ENCODE peak calls at places on chromosomes 3 and 15, in seven cellular contexts. O is heart right ventricle, G is right lobe of liver, E is fibroblast of lung, N is SJCRH30, Z is pancreas, V is HAP-1. D is an unnamed sample.

GRCh38 chr15:50333229-50333628 is 21.8 kb downstream of the GABPB1 start:
- DNase-seq in N (no peak), E (no peak), G (no peak), O (no peak), V (no peak), Z (no peak), D (no peak)

GRCh38 chr3:126537730-126538281 is 13.9 kb downstream of the CHST13 start:
- DNase-seq in V (no peak), E (no peak), Z (peak; percentile 7), N (no peak), G (peak; percentile 62), O (no peak), D (no peak)

GRCh38 chr3:56928379-56929068 is 126.8 kb upstream of the ARHGEF3 start:
- DNase-seq in N (peak; percentile 43), O (no peak), V (no peak), E (peak; percentile 57), G (no peak), Z (no peak), D (peak; percentile 62)

GRCh38 chr3:188926741-188927650 is 244.8 kb upstream of the TPRG1 start:
- DNase-seq in Z (no peak), V (no peak), G (no peak), O (no peak), E (peak; percentile 72), N (no peak), D (no peak)

GRCh38 chr3:50623840-50624474 is 7.0 kb downstream of the MAPKAPK3 start:
- DNase-seq in N (no peak), O (no peak), G (no peak), E (peak; percentile 28), V (no peak), Z (no peak), D (peak; percentile 28)

GRCh38 chr3:25038907-25039306 is 389.2 kb upstream of the RARB start:
- DNase-seq in Z (no peak), E (no peak), G (no peak), N (no peak), O (no peak), V (no peak), D (no peak)

GRCh38 chr3:187628169-187628568 is 42.0 kb downstream of the SST start:
- DNase-seq in O (no peak), G (no peak), Z (no peak), V (no peak), N (peak; percentile 11), E (no peak), D (no peak)

GRCh38 chr15:33968224-33968623 is at the start of gene CHRM5:
- DNase-seq in G (no peak), N (no peak), E (no peak), Z (no peak), V (no peak), O (no peak), D (no peak)

GRCh38 chr3:191414286-191414685 is 46.7 kb upstream of the PYDC2 start:
- DNase-seq in V (no peak), N (no peak), O (no peak), Z (no peak), E (peak; percentile 38), G (no peak), D (no peak)

GRCh38 chr3:11568503-11569155 is 75.1 kb downstream of the VGLL4 start:
- DNase-seq in O (peak; percentile 68), G (peak; percentile 62), Z (no peak), E (peak; percentile 97), V (no peak), N (no peak), D (no peak)

GRCh38 chr15:62795171-62795570 is 247.4 kb upstream of the TPM1 start:
- DNase-seq in O (no peak), G (no peak), N (no peak), E (no peak), Z (no peak), V (no peak), D (no peak)

GRCh38 chr3:69890094-69890493 is 109.4 kb upstream of the SAMMSON start:
- DNase-seq in E (peak; percentile 39), Z (no peak), O (no peak), G (no peak), N (no peak), V (no peak), D (no peak)

GRCh38 chr3:135690664-135691063 is 274.9 kb upstream of the PPP2R3A start:
- DNase-seq in V (no peak), N (no peak), G (no peak), Z (no peak), O (no peak), E (no peak), D (no peak)

GRCh38 chr3:45666729-45667440 is 22.3 kb upstream of the SACM1L start:
- DNase-seq in E (peak; percentile 79), N (peak; percentile 20), O (peak; percentile 65), V (no peak), G (no peak), Z (peak; percentile 43), D (no peak)

GRCh38 chr15:27541581-27541980 is 557.5 kb downstream of the OCA2 start:
- DNase-seq in N (no peak), Z (no peak), O (no peak), V (no peak), E (no peak), G (no peak), D (no peak)

GRCh38 chr3:40477671-40478070 is 749 bp downstream of the ZNF619 start:
- DNase-seq in V (no peak), Z (no peak), N (no peak), E (no peak), G (no peak), O (no peak), D (no peak)

GRCh38 chr3:125401402-125401801 is 26.3 kb upstream of the ZNF148 start:
- DNase-seq in O (no peak), N (no peak), V (no peak), E (peak; percentile 69), G (no peak), Z (no peak), D (no peak)

GRCh38 chr15:63040954-63041353 is 1.6 kb upstream of the TPM1 start:
- DNase-seq in E (no peak), O (no peak), V (no peak), N (no peak), Z (no peak), G (no peak), D (no peak)

GRCh38 chr3:185539934-185540333 is 12.5 kb downstream of the LIPH start:
- DNase-seq in V (no peak), Z (no peak), N (no peak), G (no peak), O (no peak), E (no peak), D (no peak)

GRCh38 chr3:115550285-115550741 is 73.0 kb upstream of the GAP43 start:
- DNase-seq in O (no peak), E (peak; percentile 9), G (no peak), N (no peak), V (no peak), Z (no peak), D (no peak)

GRCh38 chr3:156489462-156489911 is 65.4 kb downstream of the SSR3 start:
- DNase-seq in N (no peak), V (no peak), Z (no peak), O (no peak), E (peak; percentile 82), G (no peak), D (no peak)

GRCh38 chr3:155262295-155262694 is 31.2 kb downstream of the STRIT1 start:
- DNase-seq in V (no peak), Z (no peak), G (no peak), N (no peak), O (no peak), E (no peak), D (no peak)

GRCh38 chr15:39610665-39611064 is 29.8 kb downstream of the THBS1 start:
- DNase-seq in E (no peak), N (no peak), O (no peak), G (no peak), V (no peak), Z (no peak), D (no peak)

GRCh38 chr15:39613271-39613670 is 32.4 kb downstream of the THBS1 start:
- DNase-seq in Z (no peak), O (no peak), V (no peak), N (no peak), E (no peak), G (no peak), D (no peak)

GRCh38 chr15:39608741-39609140 is 27.9 kb downstream of the THBS1 start:
- DNase-seq in O (no peak), E (no peak), Z (no peak), V (no peak), G (no peak), N (no peak), D (no peak)

GRCh38 chr15:39608185-39608584 is 27.3 kb downstream of the THBS1 start:
- DNase-seq in N (no peak), E (no peak), O (no peak), V (no peak), Z (no peak), G (no peak), D (no peak)

GRCh38 chr15:39609166-39609918 is 28.5 kb downstream of the THBS1 start:
- DNase-seq in O (no peak), V (no peak), Z (no peak), G (no peak), N (no peak), E (no peak), D (no peak)
- H3K9me3 ChIP-seq in O (peaks cover 41% of the 10 kb centered on the region), V (no peaks in the 10 kb centered on the region), Z (peaks cover 4% of the 10 kb centered on the region), G (no peaks in the 10 kb centered on the region), N (no peaks in the 10 kb centered on the region), E (no peaks in the 10 kb centered on the region), D (peaks cover 7% of the 10 kb centered on the region)

DNA sequence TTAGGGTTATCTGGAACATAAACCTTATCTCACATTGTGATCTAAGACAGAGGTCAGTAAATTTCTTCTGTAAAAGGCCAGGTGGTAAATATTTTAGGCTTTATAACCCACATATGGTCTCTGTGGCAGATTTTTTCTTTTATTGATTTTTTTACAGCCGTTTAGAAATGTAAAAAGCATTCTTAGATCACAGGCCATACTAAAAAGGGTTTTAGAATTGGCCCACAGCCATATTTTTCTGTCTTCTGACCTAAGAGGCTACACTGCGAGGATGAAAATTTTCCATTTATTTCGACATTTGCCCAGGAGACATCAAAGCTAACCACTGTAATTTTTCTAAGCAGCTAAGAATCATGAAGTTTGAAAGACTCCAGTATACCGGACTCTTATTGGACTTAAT is 377.2 kb upstream of the SGO1 start:
- DNase-seq in V (no peak), N (no peak), E (no peak), G (no peak), O (no peak), Z (no peak), D (no peak)
- H3K9me3 ChIP-seq in V (no peaks in the 10 kb centered on the region), N (no peaks in the 10 kb centered on the region), E (no peaks in the 10 kb centered on the region), G (no peaks in the 10 kb centered on the region), O (no peaks in the 10 kb centered on the region), Z (no peaks in the 10 kb centered on the region), D (no peaks in the 10 kb centered on the region)

GRCh38 chr3:66800941-66801545 is 197.1 kb upstream of the KBTBD8 start:
- DNase-seq in G (no peak), E (peak; percentile 53), O (no peak), Z (no peak), N (no peak), V (no peak), D (no peak)
- H3K9me3 ChIP-seq in G (no peaks in the 10 kb centered on the region), E (no peaks in the 10 kb centered on the region), O (no peaks in the 10 kb centered on the region), Z (no peaks in the 10 kb centered on the region), N (no peaks in the 10 kb centered on the region), V (no peaks in the 10 kb centered on the region), D (no peaks in the 10 kb centered on the region)

GRCh38 chr15:26521142-26521541 is 251.7 kb downstream of the GABRB3 start:
- DNase-seq in O (no peak), N (no peak), V (no peak), G (no peak), Z (no peak), E (no peak), D (no peak)

DNA sequence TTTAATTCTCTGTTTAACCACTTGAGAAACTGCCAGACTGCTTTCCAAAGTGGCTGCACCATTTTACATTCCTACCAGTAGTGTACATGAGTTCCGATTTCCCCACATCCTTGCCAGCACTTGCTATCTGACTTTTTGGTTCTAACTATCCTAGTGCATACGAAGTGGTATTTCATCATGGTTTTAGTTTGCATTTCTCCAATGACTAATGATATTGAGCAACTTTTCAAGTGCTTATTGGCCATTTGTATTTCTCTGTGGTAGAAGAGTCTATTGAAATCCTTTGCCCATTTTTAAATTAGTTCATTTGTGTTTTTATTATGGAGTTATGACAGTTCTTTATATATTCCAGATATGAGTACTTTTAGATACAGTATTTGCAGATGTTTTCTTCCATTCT is 247.8 kb downstream of the GABRB3 start:
- DNase-seq in Z (no peak), E (no peak), V (no peak), N (no peak), O (no peak), G (no peak), D (no peak)
- H3K9me3 ChIP-seq in Z (no peaks in the 10 kb centered on the region), E (no peaks in the 10 kb centered on the region), V (no peaks in the 10 kb centered on the region), N (no peaks in the 10 kb centered on the region), O (no peaks in the 10 kb centered on the region), G (no peaks in the 10 kb centered on the region), D (no peaks in the 10 kb centered on the region)